ENCODE peak calls at places on chromosome 4, in eight cellular contexts. One of them, this sample, is unnamed.

GRCh38 chr4:142435599-142436235 is 410.4 kb downstream of the INPP4B start:
- DNase-seq in GM12878: no peak
- DNase-seq in HCT116: no peak
- DNase-seq in endothelial cell of umbilical vein: no peak
- DNase-seq in HepG2: no peak
- DNase-seq in K562: no peak
- DNase-seq in SK-N-SH: no peak
- DNase-seq in H1: peak
- DNase-seq in this sample: no peak

GRCh38 chr4:15381806-15382338 is 46.0 kb upstream of the C1QTNF7 start:
- DNase-seq in H1: no peak
- DNase-seq in K562: no peak
- DNase-seq in HCT116: no peak
- DNase-seq in GM12878: no peak
- DNase-seq in endothelial cell of umbilical vein: no peak
- DNase-seq in HepG2: no peak
- DNase-seq in SK-N-SH: no peak
- DNase-seq in this sample: no peak

GRCh38 chr4:174873931-174874330 is 44.2 kb upstream of the ADAM29 start:
- DNase-seq in GM12878: peak
- DNase-seq in SK-N-SH: peak
- DNase-seq in HepG2: no peak
- DNase-seq in K562: peak
- DNase-seq in endothelial cell of umbilical vein: no peak
- DNase-seq in HCT116: peak
- DNase-seq in H1: no peak
- DNase-seq in this sample: no peak

GRCh38 chr4:34269593-34269992 is 1974.7 kb downstream of the ARAP2 start:
- DNase-seq in HCT116: no peak
- DNase-seq in endothelial cell of umbilical vein: no peak
- DNase-seq in K562: no peak
- DNase-seq in GM12878: no peak
- DNase-seq in HepG2: no peak
- DNase-seq in SK-N-SH: no peak
- DNase-seq in H1: no peak
- DNase-seq in this sample: no peak

GRCh38 chr4:118981171-118981838 is 92.7 kb downstream of the SYNPO2 start:
- DNase-seq in K562: no peak
- DNase-seq in HCT116: no peak
- DNase-seq in endothelial cell of umbilical vein: no peak
- DNase-seq in H1: no peak
- DNase-seq in GM12878: no peak
- DNase-seq in HepG2: no peak
- DNase-seq in SK-N-SH: no peak
- DNase-seq in this sample: no peak

GRCh38 chr4:11914406-11914805 is 485.7 kb upstream of the HS3ST1 start:
- DNase-seq in SK-N-SH: no peak
- DNase-seq in GM12878: no peak
- DNase-seq in K562: no peak
- DNase-seq in HCT116: no peak
- DNase-seq in H1: no peak
- DNase-seq in HepG2: no peak
- DNase-seq in endothelial cell of umbilical vein: peak
- DNase-seq in this sample: no peak

GRCh38 chr4:23789765-23790164 is 100.1 kb downstream of the PPARGC1A start:
- DNase-seq in H1: no peak
- DNase-seq in GM12878: no peak
- DNase-seq in HCT116: no peak
- DNase-seq in K562: no peak
- DNase-seq in endothelial cell of umbilical vein: no peak
- DNase-seq in HepG2: peak
- DNase-seq in SK-N-SH: no peak
- DNase-seq in this sample: no peak

GRCh38 chr4:158945529-158946108 is 157.3 kb upstream of the RAPGEF2 start:
- DNase-seq in endothelial cell of umbilical vein: no peak
- DNase-seq in GM12878: no peak
- DNase-seq in HepG2: no peak
- DNase-seq in HCT116: no peak
- DNase-seq in SK-N-SH: no peak
- DNase-seq in H1: no peak
- DNase-seq in K562: peak
- DNase-seq in this sample: no peak

GRCh38 chr4:4667643-4668081 is 125.8 kb upstream of the STX18 start:
- DNase-seq in SK-N-SH: no peak
- DNase-seq in K562: no peak
- DNase-seq in HCT116: no peak
- DNase-seq in GM12878: no peak
- DNase-seq in endothelial cell of umbilical vein: no peak
- DNase-seq in H1: peak
- DNase-seq in HepG2: no peak
- DNase-seq in this sample: no peak

GRCh38 chr4:105305019-105305836 is 158.6 kb downstream of the TET2 start:
- DNase-seq in SK-N-SH: no peak
- DNase-seq in GM12878: peak
- DNase-seq in HepG2: no peak
- DNase-seq in K562: no peak
- DNase-seq in endothelial cell of umbilical vein: no peak
- DNase-seq in H1: no peak
- DNase-seq in HCT116: no peak
- DNase-seq in this sample: no peak

GRCh38 chr4:151569650-151570049 is 160.7 kb downstream of the FHIP1A start:
- DNase-seq in H1: no peak
- DNase-seq in HepG2: no peak
- DNase-seq in endothelial cell of umbilical vein: no peak
- DNase-seq in K562: no peak
- DNase-seq in SK-N-SH: no peak
- DNase-seq in HCT116: no peak
- DNase-seq in GM12878: no peak
- DNase-seq in this sample: no peak

GRCh38 chr4:147578057-147578476 is 39.1 kb upstream of the TMEM184C start:
- DNase-seq in H1: no peak
- DNase-seq in HCT116: peak
- DNase-seq in endothelial cell of umbilical vein: peak
- DNase-seq in HepG2: peak
- DNase-seq in GM12878: no peak
- DNase-seq in SK-N-SH: peak
- DNase-seq in K562: no peak
- DNase-seq in this sample: no peak

GRCh38 chr4:159227984-159228383 is 125.1 kb downstream of the RAPGEF2 start:
- DNase-seq in HepG2: peak
- DNase-seq in GM12878: no peak
- DNase-seq in endothelial cell of umbilical vein: peak
- DNase-seq in H1: no peak
- DNase-seq in SK-N-SH: peak
- DNase-seq in HCT116: peak
- DNase-seq in K562: no peak
- DNase-seq in this sample: no peak

GRCh38 chr4:165720411-165721082 is 152.5 kb upstream of the TLL1 start:
- DNase-seq in SK-N-SH: no peak
- DNase-seq in GM12878: no peak
- DNase-seq in endothelial cell of umbilical vein: no peak
- DNase-seq in K562: no peak
- DNase-seq in HepG2: no peak
- DNase-seq in H1: no peak
- DNase-seq in HCT116: no peak
- DNase-seq in this sample: no peak

GRCh38 chr4:144423930-144424329 is 222.0 kb upstream of the HHIP start:
- DNase-seq in endothelial cell of umbilical vein: no peak
- DNase-seq in K562: no peak
- DNase-seq in HCT116: no peak
- DNase-seq in HepG2: no peak
- DNase-seq in GM12878: no peak
- DNase-seq in H1: no peak
- DNase-seq in SK-N-SH: no peak
- DNase-seq in this sample: no peak

GRCh38 chr4:42574873-42575272 is 82.0 kb downstream of the ATP8A1 start:
- DNase-seq in SK-N-SH: no peak
- DNase-seq in H1: no peak
- DNase-seq in HCT116: no peak
- DNase-seq in K562: no peak
- DNase-seq in GM12878: no peak
- DNase-seq in endothelial cell of umbilical vein: no peak
- DNase-seq in HepG2: no peak
- DNase-seq in this sample: no peak

GRCh38 chr4:112448211-112448745 is 67.7 kb downstream of the NEUROG2 start:
- DNase-seq in HCT116: no peak
- DNase-seq in SK-N-SH: peak
- DNase-seq in GM12878: no peak
- DNase-seq in HepG2: no peak
- DNase-seq in H1: no peak
- DNase-seq in K562: no peak
- DNase-seq in endothelial cell of umbilical vein: no peak
- DNase-seq in this sample: no peak

GRCh38 chr4:83013931-83014330 is 3.3 kb upstream of the LIN54 start:
- DNase-seq in endothelial cell of umbilical vein: no peak
- DNase-seq in HepG2: no peak
- DNase-seq in SK-N-SH: no peak
- DNase-seq in HCT116: no peak
- DNase-seq in K562: peak
- DNase-seq in H1: no peak
- DNase-seq in GM12878: no peak
- DNase-seq in this sample: no peak
- H3K9ac ChIP-seq in endothelial cell of umbilical vein: no peak
- H3K9ac ChIP-seq in HepG2: peak
- H3K9ac ChIP-seq in SK-N-SH: peak
- H3K9ac ChIP-seq in HCT116: peak
- H3K9ac ChIP-seq in K562: no peak
- H3K9ac ChIP-seq in H1: no peak
- H3K9ac ChIP-seq in GM12878: no peak
- H3K9ac ChIP-seq in this sample: no peak

GRCh38 chr4:38387819-38388218 is 276.2 kb upstream of the KLF3 start:
- DNase-seq in endothelial cell of umbilical vein: no peak
- DNase-seq in SK-N-SH: no peak
- DNase-seq in H1: no peak
- DNase-seq in HCT116: no peak
- DNase-seq in HepG2: no peak
- DNase-seq in GM12878: no peak
- DNase-seq in K562: no peak
- DNase-seq in this sample: no peak

GRCh38 chr4:38387348-38387747 is 276.7 kb upstream of the KLF3 start:
- DNase-seq in HCT116: no peak
- DNase-seq in endothelial cell of umbilical vein: no peak
- DNase-seq in SK-N-SH: peak
- DNase-seq in K562: peak
- DNase-seq in GM12878: no peak
- DNase-seq in HepG2: peak
- DNase-seq in H1: no peak
- DNase-seq in this sample: no peak

GRCh38 chr4:38392223-38392855 is 271.7 kb upstream of the KLF3 start:
- DNase-seq in GM12878: no peak
- DNase-seq in SK-N-SH: no peak
- DNase-seq in H1: no peak
- DNase-seq in HepG2: no peak
- DNase-seq in K562: no peak
- DNase-seq in endothelial cell of umbilical vein: no peak
- DNase-seq in HCT116: no peak
- DNase-seq in this sample: no peak

GRCh38 chr4:38386654-38387188 is 277.3 kb upstream of the KLF3 start:
- DNase-seq in H1: no peak
- DNase-seq in HepG2: no peak
- DNase-seq in endothelial cell of umbilical vein: no peak
- DNase-seq in SK-N-SH: no peak
- DNase-seq in K562: no peak
- DNase-seq in HCT116: no peak
- DNase-seq in GM12878: no peak
- DNase-seq in this sample: no peak

DNA sequence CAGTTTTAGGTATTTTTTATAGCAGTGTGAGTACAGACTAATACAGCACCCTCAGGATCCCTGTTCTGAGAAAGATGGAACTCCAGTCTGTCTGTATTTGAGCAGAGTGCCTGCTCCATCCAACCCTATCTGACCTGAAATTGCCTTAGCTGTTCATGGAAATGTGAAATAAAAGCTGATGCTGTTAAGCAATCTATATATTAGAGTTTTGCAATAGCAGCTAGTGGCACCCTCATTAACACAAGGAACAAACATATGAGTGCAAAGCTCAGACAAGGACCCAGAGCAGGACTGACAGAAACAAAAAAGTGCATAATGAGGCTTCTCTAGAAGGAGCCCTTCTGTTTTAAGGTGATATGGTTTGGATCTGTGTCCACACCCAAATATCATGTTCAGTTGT is 273.0 kb upstream of the KLF3 start:
- DNase-seq in endothelial cell of umbilical vein: no peak
- DNase-seq in SK-N-SH: no peak
- DNase-seq in GM12878: no peak
- DNase-seq in K562: no peak
- DNase-seq in HCT116: no peak
- DNase-seq in H1: no peak
- DNase-seq in HepG2: peak
- DNase-seq in this sample: no peak
- TF ChIP-seq POLR2AphosphoS5 in endothelial cell of umbilical vein: no peak
- TF ChIP-seq POLR2AphosphoS5 in SK-N-SH: no peak
- TF ChIP-seq POLR2AphosphoS5 in GM12878: no peak
- TF ChIP-seq POLR2AphosphoS5 in K562: no peak
- TF ChIP-seq POLR2AphosphoS5 in HCT116: no peak
- TF ChIP-seq POLR2AphosphoS5 in H1: no peak
- TF ChIP-seq POLR2AphosphoS5 in HepG2: no peak
- TF ChIP-seq POLR2AphosphoS5 in this sample: no peak

DNA sequence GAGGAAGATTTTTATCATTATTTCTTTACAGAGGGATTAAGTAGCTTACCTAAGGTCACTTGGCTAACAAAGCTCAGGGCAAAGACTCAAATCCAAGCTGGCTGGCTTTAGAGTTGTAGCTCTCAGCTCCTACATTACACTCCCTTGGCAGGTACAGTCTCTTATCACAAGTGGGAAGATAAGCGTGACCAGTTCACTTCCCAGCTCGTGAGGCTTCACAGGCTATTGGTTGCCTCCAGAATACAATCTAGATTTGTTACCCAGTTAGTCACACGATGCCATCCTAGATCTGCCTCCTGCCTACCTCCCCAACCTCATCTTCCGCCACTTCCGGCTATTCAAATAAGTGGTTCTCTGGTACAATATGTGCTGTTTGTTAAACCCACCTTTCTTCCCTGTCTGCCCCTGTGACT is 3.7 kb downstream of the MMRN1 start:
- DNase-seq in GM12878: peak
- DNase-seq in SK-N-SH: no peak
- DNase-seq in HepG2: no peak
- DNase-seq in endothelial cell of umbilical vein: peak
- DNase-seq in H1: no peak
- DNase-seq in HCT116: no peak
- DNase-seq in K562: no peak
- DNase-seq in this sample: no peak
- H3K9ac ChIP-seq in GM12878: no peak
- H3K9ac ChIP-seq in SK-N-SH: no peak
- H3K9ac ChIP-seq in HepG2: no peak
- H3K9ac ChIP-seq in endothelial cell of umbilical vein: peak
- H3K9ac ChIP-seq in H1: no peak
- H3K9ac ChIP-seq in HCT116: no peak
- H3K9ac ChIP-seq in K562: no peak
- H3K9ac ChIP-seq in this sample: no peak

DNA sequence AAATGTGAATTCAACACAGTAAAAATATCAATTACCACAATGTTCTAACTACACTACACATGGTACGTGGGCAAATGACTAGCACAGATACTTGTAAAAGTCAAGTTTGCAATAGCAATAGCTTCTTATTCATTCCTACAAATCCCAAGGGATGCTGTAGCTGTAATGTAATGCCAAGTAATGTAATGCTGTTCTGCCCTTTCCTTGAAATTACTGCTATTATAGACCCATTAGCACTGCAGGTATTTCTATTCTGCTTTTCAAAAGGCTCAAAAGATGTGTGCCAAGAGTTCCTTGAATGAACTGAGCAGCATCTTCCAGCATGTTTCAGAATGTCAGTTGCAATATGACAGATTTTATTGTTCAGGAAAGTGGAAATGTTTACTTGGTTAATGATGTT is 129.9 kb upstream of the BANK1 start:
- DNase-seq in K562: no peak
- DNase-seq in endothelial cell of umbilical vein: no peak
- DNase-seq in GM12878: no peak
- DNase-seq in SK-N-SH: no peak
- DNase-seq in H1: no peak
- DNase-seq in HCT116: no peak
- DNase-seq in HepG2: no peak
- DNase-seq in this sample: no peak
- TF ChIP-seq POLR2AphosphoS5 in K562: no peak
- TF ChIP-seq POLR2AphosphoS5 in endothelial cell of umbilical vein: no peak
- TF ChIP-seq POLR2AphosphoS5 in GM12878: no peak
- TF ChIP-seq POLR2AphosphoS5 in SK-N-SH: no peak
- TF ChIP-seq POLR2AphosphoS5 in H1: no peak
- TF ChIP-seq POLR2AphosphoS5 in HCT116: no peak
- TF ChIP-seq POLR2AphosphoS5 in HepG2: no peak
- TF ChIP-seq POLR2AphosphoS5 in this sample: no peak